ENCODE peak calls at places on chromosome 10, in eight cellular contexts. E, D, A, Y, J, L, T and N are unnamed samples.

GRCh38 chr10:129963831-129964501 is at the start of gene EBF3:
- DNase-seq in D (no peak), E (peak), A (no peak), Y (peak), T (no peak), J (peak), L (peak), N (peak)

GRCh38 chr10:97631098-97631497 is 2.2 kb downstream of the MORN4 start:
- DNase-seq in J (no peak), D (no peak), L (no peak), Y (no peak), A (no peak), T (no peak), E (no peak), N (no peak)

GRCh38 chr10:106609867-106610266 is 554.6 kb downstream of the SORCS1 start:
- DNase-seq in J (no peak), E (no peak), Y (no peak), T (no peak), A (peak), D (no peak), L (peak), N (no peak)

GRCh38 chr10:96767611-96768010 is 47.3 kb upstream of the PIK3AP1 start:
- DNase-seq in D (no peak), Y (no peak), T (no peak), J (no peak), L (no peak), A (no peak), E (no peak), N (no peak)

GRCh38 chr10:70191906-70192305 is 21.6 kb upstream of the SAR1A start:
- DNase-seq in L (peak), Y (no peak), T (no peak), D (peak), A (peak), J (no peak), E (no peak), N (no peak)

GRCh38 chr10:19874190-19874589 is 58.0 kb downstream of the PLXDC2 start:
- DNase-seq in A (no peak), J (no peak), Y (no peak), L (no peak), D (no peak), T (no peak), E (no peak), N (no peak)

GRCh38 chr10:97256356-97256755 is 36.1 kb downstream of the ARHGAP19 start:
- DNase-seq in J (no peak), T (no peak), E (no peak), A (no peak), L (no peak), D (no peak), Y (no peak), N (no peak)

GRCh38 chr10:76926006-76926405 is 711.6 kb downstream of the KCNMA1 start:
- DNase-seq in D (no peak), E (no peak), L (no peak), A (no peak), J (no peak), T (no peak), Y (no peak), N (no peak)

GRCh38 chr10:17067549-17068264 is 61.9 kb downstream of the CUBN start:
- DNase-seq in L (no peak), T (no peak), Y (no peak), J (no peak), D (no peak), E (no peak), A (no peak), N (no peak)

GRCh38 chr10:98403812-98404504 is 11.0 kb downstream of the PYROXD2 start:
- DNase-seq in Y (no peak), L (no peak), D (no peak), A (no peak), J (no peak), E (no peak), T (no peak), N (no peak)

GRCh38 chr10:60291354-60291930 is 98.2 kb downstream of the ANK3 start:
- DNase-seq in A (peak), T (no peak), L (no peak), J (no peak), E (no peak), Y (no peak), D (no peak), N (no peak)

GRCh38 chr10:129104266-129105045 is 362.6 kb upstream of the MGMT start:
- DNase-seq in D (no peak), J (no peak), Y (no peak), E (no peak), L (no peak), A (no peak), T (no peak), N (no peak)

GRCh38 chr10:86102446-86102845 is 264.1 kb downstream of the GRID1 start:
- DNase-seq in A (no peak), T (no peak), D (no peak), L (no peak), E (no peak), Y (no peak), J (no peak), N (no peak)

GRCh38 chr10:132290631-132291030 is 17.1 kb downstream of the STK32C start:
- DNase-seq in J (no peak), A (no peak), T (no peak), Y (no peak), E (no peak), D (no peak), L (no peak), N (no peak)

GRCh38 chr10:44382131-44382858 is 2.6 kb downstream of the CXCL12 start:
- DNase-seq in E (peak), T (no peak), L (no peak), J (no peak), A (no peak), D (no peak), Y (no peak), N (peak)

GRCh38 chr10:55146032-55146431 is 345.0 kb upstream of the PCDH15 start:
- DNase-seq in E (no peak), A (peak), D (no peak), T (no peak), L (peak), Y (no peak), J (no peak), N (no peak)

GRCh38 chr10:132511692-132512442 is 25.7 kb upstream of the INPP5A start:
- DNase-seq in J (no peak), Y (no peak), A (no peak), L (no peak), D (no peak), T (no peak), E (peak), N (no peak)

GRCh38 chr10:114593816-114594468 is 64.1 kb downstream of the ABLIM1 start:
- DNase-seq in Y (no peak), E (no peak), T (no peak), D (no peak), A (no peak), L (no peak), J (no peak), N (no peak)

GRCh38 chr10:63268139-63268797 is 135.1 kb downstream of the NRBF2 start:
- DNase-seq in L (peak), J (no peak), A (peak), Y (no peak), D (no peak), T (no peak), E (peak), N (no peak)

GRCh38 chr10:21494221-21495001 is 31.1 kb downstream of the SKIDA1 start:
- DNase-seq in T (no peak), E (no peak), J (peak), D (no peak), Y (peak), L (peak), A (peak), N (peak)

GRCh38 chr10:131094406-131095108 is 217.0 kb downstream of the TCERG1L start:
- DNase-seq in J (no peak), E (no peak), D (no peak), T (no peak), A (no peak), Y (no peak), L (no peak), N (no peak)

GRCh38 chr10:1095498-1095897 is 39.3 kb downstream of the WDR37 start:
- DNase-seq in J (no peak), A (no peak), Y (no peak), E (no peak), L (no peak), D (no peak), T (no peak), N (no peak)